ENCODE peak calls at places on chromosomes 2 and 18, in eight cellular contexts. S is esophagus muscularis mucosa; A is stimulated activated CD4-positive, alpha-beta T cell treated with anti-CD3 and anti-CD28 coated beads, Interleukin-1b, Interleukin-23, amount 100 ng/mL, for 24 hours; V is HL-60; U is hippocampal formation; D is activated gamma-delta T cell treated with anti-CD3 and anti-CD28 coated beads, Interleukin-2, amount 50 U/mL, for 16 hours; X is activated T-helper 2 cell treated with anti-CD3 and anti-CD28 coated beads, Interferon-gamma antibody, Interleukin-2, Interleukin-4, amounts not matched to agents 10 μg/mL and 5 μg/mL and 100 μg/mL, durations not matched to agents 14 hours and 24 hours and 36 hours; W is NCI-H345. R is an unnamed sample.

GRCh38 chr18:70415823-70416488 is 127.1 kb downstream of the SOCS6 start:
- DNase-seq in W (peak), X (no peak), V (no peak), A (no peak), D (no peak), S (no peak), U (no peak), R (no peak)

GRCh38 chr2:105278654-105279053 is 37.1 kb downstream of the GPR45 start:
- DNase-seq in D (no peak), A (no peak), S (no peak), X (no peak), V (no peak), U (no peak), W (no peak), R (no peak)

GRCh38 chr18:39862341-39862740 is 2092.7 kb upstream of the PIK3C3 start:
- DNase-seq in A (no peak), D (no peak), U (no peak), W (no peak), V (no peak), S (no peak), X (no peak), R (no peak)

GRCh38 chr2:118832791-118833715 is 14.4 kb downstream of the EN1 start:
- DNase-seq in A (no peak), U (no peak), V (no peak), D (no peak), X (no peak), W (no peak), S (no peak), R (no peak)

GRCh38 chr2:9337901-9338300 is 85.4 kb downstream of the ITGB1BP1 start:
- DNase-seq in W (no peak), D (no peak), X (no peak), U (no peak), A (no peak), S (no peak), V (no peak), R (no peak)

GRCh38 chr18:38966846-38967245 is 1401.2 kb upstream of the CELF4 start:
- DNase-seq in S (no peak), X (no peak), D (no peak), U (no peak), V (no peak), W (no peak), A (no peak), R (no peak)

GRCh38 chr2:69253893-69254292 is 133.1 kb downstream of the GFPT1 start:
- DNase-seq in U (no peak), V (no peak), S (no peak), W (no peak), A (no peak), X (no peak), D (no peak), R (peak)

GRCh38 chr2:126776701-126777619 is 121.0 kb downstream of the GYPC start:
- DNase-seq in U (peak), D (peak), V (peak), W (peak), A (peak), X (peak), S (peak), R (no peak)

GRCh38 chr2:63048367-63049171 is 2.1 kb upstream of the OTX1 start:
- DNase-seq in D (no peak), V (no peak), S (no peak), A (no peak), W (no peak), U (no peak), X (no peak), R (no peak)

GRCh38 chr2:175815537-175815936 is 186.5 kb downstream of the LNPK start:
- DNase-seq in U (no peak), X (no peak), A (no peak), D (no peak), S (no peak), W (no peak), V (no peak), R (no peak)

GRCh38 chr2:127721978-127722355 is 20.7 kb downstream of the SFT2D3 start:
- DNase-seq in W (no peak), S (no peak), A (no peak), V (no peak), X (no peak), D (no peak), U (no peak), R (no peak)

GRCh38 chr2:72276356-72276755 is 128.7 kb upstream of the CYP26B1 start:
- DNase-seq in A (no peak), U (no peak), D (no peak), S (no peak), W (no peak), V (no peak), X (no peak), R (no peak)

GRCh38 chr2:98917031-98917459 is 19.0 kb downstream of the CRACDL start:
- DNase-seq in S (no peak), W (no peak), X (no peak), A (no peak), V (no peak), D (no peak), U (no peak), R (peak)

GRCh38 chr18:26206488-26206887 is 19.8 kb upstream of the TAF4B start:
- DNase-seq in W (no peak), S (no peak), U (no peak), V (no peak), A (no peak), D (no peak), X (no peak), R (no peak)

GRCh38 chr2:134917958-134918517 is 584 bp upstream of the CCNT2 start:
- DNase-seq in W (peak), U (peak), A (peak), X (peak), D (peak), S (no peak), V (peak), R (peak)

GRCh38 chr18:58887613-58887963 is 22.9 kb downstream of the ZNF532 start:
- DNase-seq in A (no peak), S (no peak), X (no peak), V (peak), D (no peak), W (no peak), U (no peak), R (no peak)

R was measured in epithelial cell of proximal tubule.